ENCODE peak calls at places on chromosomes 1 and 21, in nine cellular contexts. Z is GM23338, B is heart left ventricle, F is astrocyte of the spinal cord, M is AG09309, T is mucosa of descending colon, D is astrocyte of the cerebellum, G is OCI-LY7, R is bronchial epithelial cell. P is an unnamed sample.

GRCh38 chr1:227542153-227543120 is 20.9 kb upstream of the ZNF678 start:
- DNase-seq in G (peak), T (peak), F (peak), B (peak), M (peak), R (peak), D (peak), Z (peak), P (peak)

GRCh38 chr21:35543746-35544145 is 494.6 kb upstream of the RUNX1 start:
- DNase-seq in T (no peak), Z (no peak), F (no peak), R (no peak), B (no peak), D (no peak), M (no peak), G (no peak), P (no peak)

GRCh38 chr1:100387644-100388350 is 35.5 kb downstream of the CDC14A start:
- DNase-seq in Z (no peak), T (no peak), D (no peak), M (no peak), F (peak), B (no peak), G (no peak), R (peak), P (no peak)

GRCh38 chr1:35324486-35324885 is 56.0 kb downstream of the ZMYM4 start:
- DNase-seq in R (peak), G (no peak), D (no peak), B (no peak), Z (no peak), T (no peak), M (no peak), F (peak), P (no peak)

GRCh38 chr1:33902486-33903209 is 38.8 kb downstream of the HMGB4 start:
- DNase-seq in D (no peak), G (peak), B (no peak), F (no peak), R (no peak), T (no peak), Z (no peak), M (peak), P (no peak)

GRCh38 chr1:221180694-221181368 is 301.6 kb downstream of the HLX start:
- DNase-seq in D (no peak), B (no peak), T (no peak), M (no peak), R (no peak), G (no peak), Z (no peak), F (no peak), P (no peak)

GRCh38 chr1:110433803-110434202 is 17.1 kb upstream of the PROK1 start:
- DNase-seq in B (peak), D (no peak), M (no peak), F (peak), Z (peak), T (no peak), R (peak), G (peak), P (no peak)

GRCh38 chr21:37381883-37382585 is 15.5 kb downstream of the DYRK1A start:
- DNase-seq in Z (no peak), M (no peak), T (no peak), G (no peak), R (no peak), D (no peak), B (no peak), F (no peak), P (no peak)

GRCh38 chr1:203597386-203598040 is 29.1 kb upstream of the ATP2B4 start:
- DNase-seq in F (no peak), G (no peak), R (no peak), B (peak), Z (no peak), M (no peak), T (no peak), D (no peak), P (no peak)

GRCh38 chr1:234007684-234008083 is 103.2 kb downstream of the SLC35F3 start:
- DNase-seq in B (no peak), D (no peak), F (no peak), T (no peak), Z (no peak), R (no peak), G (no peak), M (no peak), P (no peak)

GRCh38 chr1:86753700-86754099 is 49.3 kb downstream of the SH3GLB1 start:
- DNase-seq in R (peak), G (peak), M (no peak), F (no peak), B (no peak), T (no peak), D (no peak), Z (peak), P (no peak)

GRCh38 chr1:204041232-204041767 is 31.6 kb upstream of the SOX13 start:
- DNase-seq in D (no peak), M (no peak), G (no peak), F (no peak), R (no peak), T (no peak), Z (no peak), B (peak), P (no peak)

GRCh38 chr1:43908226-43908625 is 25.4 kb upstream of the ARTN start:
- DNase-seq in B (no peak), Z (no peak), G (no peak), M (no peak), R (no peak), T (no peak), F (no peak), D (no peak), P (no peak)

GRCh38 chr1:197096137-197096536 is 29.1 kb upstream of the F13B start:
- DNase-seq in B (no peak), F (no peak), G (no peak), D (no peak), M (no peak), R (peak), T (no peak), Z (no peak), P (no peak)

GRCh38 chr1:228077565-228078330 is 4.8 kb upstream of the ARF1 start:
- DNase-seq in T (no peak), R (no peak), B (no peak), M (no peak), F (no peak), D (no peak), Z (no peak), G (no peak), P (no peak)

GRCh38 chr1:184061396-184062003 is 10.0 kb downstream of the TSEN15 start:
- DNase-seq in B (no peak), Z (peak), T (no peak), G (no peak), R (peak), M (no peak), D (peak), F (peak), P (no peak)

GRCh38 chr1:212917134-212917485 is 33.2 kb upstream of the VASH2 start:
- DNase-seq in B (no peak), G (no peak), T (no peak), F (no peak), M (no peak), R (no peak), D (no peak), Z (no peak), P (no peak)

GRCh38 chr1:69700770-69701169 is 133.0 kb downstream of the LRRC7 start:
- DNase-seq in M (no peak), B (no peak), D (no peak), T (no peak), F (peak), R (peak), Z (peak), G (no peak), P (no peak)

GRCh38 chr1:83998599-83999315 is at the start of gene TTLL7:
- DNase-seq in D (no peak), G (peak), T (peak), B (peak), F (no peak), R (no peak), M (peak), Z (peak), P (peak)

GRCh38 chr1:239951518-239952130 is 140.1 kb upstream of the FMN2 start:
- DNase-seq in T (no peak), B (peak), G (peak), D (peak), F (peak), Z (peak), R (peak), M (peak), P (peak)

GRCh38 chr1:167922023-167922422 is 8.1 kb upstream of the ADCY10 start:
- DNase-seq in F (peak), Z (no peak), T (no peak), R (no peak), G (no peak), D (no peak), B (no peak), M (no peak), P (no peak)

GRCh38 chr1:86259390-86259789 is 102.8 kb upstream of the COL24A1 start:
- DNase-seq in T (no peak), M (peak), B (no peak), F (no peak), Z (no peak), G (no peak), D (no peak), R (peak), P (no peak)

GRCh38 chr1:21607549-21608529 is 61.3 kb downstream of the RAP1GAP start:
- DNase-seq in G (peak), M (no peak), Z (peak), B (peak), R (peak), T (peak), F (peak), D (no peak), P (no peak)

GRCh38 chr1:110476028-110476765 is 25.2 kb downstream of the PROK1 start:
- DNase-seq in D (no peak), M (no peak), Z (no peak), R (peak), F (no peak), G (no peak), B (no peak), T (no peak), P (no peak)

GRCh38 chr1:155858805-155859233 is 548 bp upstream of the SYT11 start:
- DNase-seq in M (peak), T (peak), F (no peak), R (no peak), B (peak), Z (no peak), D (no peak), G (no peak), P (no peak)

GRCh38 chr1:195462646-195463045 is 1145.6 kb downstream of the KCNT2 start:
- DNase-seq in G (no peak), R (peak), Z (no peak), M (no peak), B (no peak), F (peak), T (no peak), D (no peak), P (no peak)

GRCh38 chr1:41416552-41417334 is 55.5 kb downstream of the FOXO6 start:
- DNase-seq in Z (peak), T (peak), D (peak), G (peak), R (peak), F (peak), M (peak), B (peak), P (peak)

GRCh38 chr1:84973493-84974334 is 23.2 kb downstream of the MCOLN2 start:
- DNase-seq in T (no peak), M (no peak), D (no peak), B (no peak), R (no peak), Z (peak), F (no peak), G (peak), P (no peak)

GRCh38 chr1:28195780-28196179 is 19.3 kb upstream of the PTAFR start:
- DNase-seq in M (no peak), Z (peak), F (no peak), R (no peak), G (no peak), T (no peak), B (no peak), D (no peak), P (no peak)

GRCh38 chr1:34213976-34214375 is 37.3 kb downstream of the C1orf94 start:
- DNase-seq in D (no peak), T (no peak), Z (peak), G (no peak), M (no peak), F (no peak), B (no peak), R (no peak), P (no peak)

GRCh38 chr1:203305809-203306088 is 430 bp downstream of the BTG2 start:
- DNase-seq in T (no peak), F (no peak), M (no peak), D (no peak), Z (no peak), R (no peak), B (no peak), G (no peak), P (no peak)

GRCh38 chr21:45110873-45111624 is 36.7 kb downstream of the ADARB1 start:
- DNase-seq in Z (no peak), F (no peak), M (no peak), D (no peak), R (no peak), B (no peak), T (no peak), G (peak), P (no peak)

GRCh38 chr1:62140666-62141065 is 54.0 kb upstream of the L1TD1 start:
- DNase-seq in T (no peak), B (no peak), F (no peak), M (no peak), D (no peak), Z (no peak), G (no peak), R (no peak), P (no peak)

GRCh38 chr1:198903203-198903602 is 264.4 kb downstream of the PTPRC start:
- DNase-seq in M (no peak), R (peak), T (no peak), F (no peak), G (no peak), B (no peak), Z (peak), D (no peak), P (no peak)

GRCh38 chr1:245551536-245551935 is 396.8 kb downstream of the KIF26B start:
- DNase-seq in G (no peak), R (no peak), T (no peak), M (no peak), F (no peak), Z (no peak), D (no peak), B (no peak), P (no peak)

GRCh38 chr1:26155370-26156284 is 3.3 kb upstream of the FAM110D start:
- DNase-seq in F (no peak), D (no peak), Z (peak), T (no peak), R (no peak), B (no peak), M (no peak), G (no peak), P (no peak)

GRCh38 chr21:42455196-42455595 is 40.8 kb downstream of the RSPH1 start:
- DNase-seq in F (no peak), G (peak), T (no peak), R (peak), M (no peak), D (no peak), Z (no peak), B (no peak), P (no peak)

GRCh38 chr1:198520524-198521254 is 19.8 kb downstream of the ATP6V1G3 start:
- DNase-seq in Z (peak), D (no peak), T (no peak), B (no peak), M (no peak), F (no peak), G (no peak), R (peak), P (no peak)

GRCh38 chr1:101440484-101440883 is 203.7 kb downstream of the S1PR1 start:
- DNase-seq in T (no peak), R (no peak), D (no peak), B (no peak), Z (no peak), G (no peak), F (no peak), M (no peak), P (no peak)

GRCh38 chr1:101436100-101436511 is 199.3 kb downstream of the S1PR1 start:
- DNase-seq in F (no peak), R (no peak), D (no peak), Z (no peak), G (peak), T (no peak), M (no peak), B (no peak), P (no peak)

GRCh38 chr1:101438359-101438758 is 201.5 kb downstream of the S1PR1 start:
- DNase-seq in T (no peak), R (peak), M (no peak), D (no peak), F (no peak), G (peak), Z (peak), B (no peak), P (no peak)
- TF ChIP-seq CTCF in T (no peak), R (peak), M (peak), D (no peak), F (peak), G (peak), Z (peak), B (no peak), P (peak)

GRCh38 chr1:54342764-54343687 is 63.2 kb downstream of the SSBP3 start:
- DNase-seq in T (no peak), M (no peak), B (peak), G (no peak), Z (no peak), D (no peak), F (no peak), R (no peak), P (no peak)
- TF ChIP-seq CTCF in T (no peak), M (no peak), B (no peak), G (no peak), Z (peak), D (no peak), F (no peak), R (no peak), P (no peak)

GRCh38 chr1:118871510-118872240 is 116.5 kb downstream of the TBX15 start:
- DNase-seq in T (no peak), R (no peak), G (no peak), M (no peak), D (no peak), Z (no peak), B (no peak), F (no peak), P (no peak)
- TF ChIP-seq CTCF in T (no peak), R (no peak), G (no peak), M (no peak), D (no peak), Z (no peak), B (no peak), F (no peak), P (no peak)

GRCh38 chr1:230978491-230979388 is at the start of the genes ARV1 and TTC13:
- DNase-seq in M (peak), G (peak), B (peak), F (peak), Z (peak), R (peak), D (peak), T (peak), P (peak)
- TF ChIP-seq CTCF in M (peak), G (peak), B (no peak), F (peak), Z (peak), R (peak), D (no peak), T (peak), P (peak)

DNA sequence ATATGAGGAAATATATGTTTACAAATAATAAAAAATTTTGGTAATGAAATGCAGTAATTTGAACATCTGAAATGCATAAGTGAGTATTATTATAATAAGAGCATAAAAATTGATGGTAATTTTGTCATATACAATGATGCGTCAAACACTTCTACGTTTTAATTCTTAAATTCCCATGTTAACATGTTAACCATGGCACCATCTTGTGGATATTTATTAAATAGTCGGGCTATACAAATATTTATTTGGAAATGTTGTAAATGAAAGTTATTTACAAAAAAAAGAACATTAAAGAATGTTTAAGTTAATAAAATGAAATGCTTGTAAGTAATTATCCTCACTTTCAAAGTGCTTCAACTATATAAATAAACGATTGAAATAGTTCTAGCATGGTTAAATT is 57.2 kb upstream of the C1orf185 start:
- DNase-seq in R (peak), F (peak), M (no peak), G (peak), B (no peak), D (no peak), T (no peak), Z (no peak), P (no peak)
- TF ChIP-seq CTCF in R (no peak), F (no peak), M (no peak), G (peak), B (peak), D (no peak), T (no peak), Z (no peak), P (peak)

DNA sequence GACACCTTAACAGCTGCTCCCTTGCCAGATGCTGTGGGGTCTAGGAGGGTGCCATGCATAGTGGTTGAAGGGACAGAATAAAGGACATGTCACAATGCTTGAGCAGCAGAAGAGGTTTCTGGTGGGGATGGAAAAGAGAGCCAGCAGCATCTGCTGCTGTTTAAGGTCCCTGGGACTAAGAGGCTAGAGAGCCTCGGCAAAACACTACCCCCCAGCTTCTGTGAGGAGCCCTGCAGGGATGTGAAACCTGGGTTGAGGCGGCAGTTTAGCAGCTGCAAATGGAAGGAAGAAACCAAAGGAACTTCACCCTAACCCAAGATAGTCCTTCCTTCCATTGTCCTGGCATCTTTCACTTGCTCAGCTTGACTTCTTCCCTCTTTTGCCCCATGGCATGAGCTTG is 39.4 kb downstream of the PLXNA2 start:
- DNase-seq in R (no peak), Z (no peak), M (no peak), D (no peak), G (peak), T (no peak), F (no peak), B (no peak), P (no peak)
- TF ChIP-seq CTCF in R (no peak), Z (peak), M (no peak), D (no peak), G (no peak), T (no peak), F (peak), B (no peak), P (no peak)

GRCh38 chr1:54549181-54549924 is 1.3 kb downstream of the ACOT11 start:
- DNase-seq in R (no peak), D (no peak), Z (no peak), B (peak), M (no peak), G (no peak), F (no peak), T (no peak), P (no peak)

GRCh38 chr1:54546651-54547348 is 1.2 kb upstream of the ACOT11 start:
- DNase-seq in D (no peak), Z (no peak), T (no peak), F (no peak), M (no peak), B (no peak), G (no peak), R (no peak), P (no peak)

GRCh38 chr1:54545916-54546635 is 2.0 kb upstream of the ACOT11 start:
- DNase-seq in G (no peak), M (no peak), D (no peak), B (no peak), R (no peak), Z (no peak), F (no peak), T (no peak), P (no peak)

GRCh38 chr1:54548389-54549044 is 489 bp downstream of the ACOT11 start:
- DNase-seq in Z (no peak), M (no peak), R (no peak), B (peak), D (no peak), G (no peak), T (no peak), F (no peak), P (no peak)

DNA sequence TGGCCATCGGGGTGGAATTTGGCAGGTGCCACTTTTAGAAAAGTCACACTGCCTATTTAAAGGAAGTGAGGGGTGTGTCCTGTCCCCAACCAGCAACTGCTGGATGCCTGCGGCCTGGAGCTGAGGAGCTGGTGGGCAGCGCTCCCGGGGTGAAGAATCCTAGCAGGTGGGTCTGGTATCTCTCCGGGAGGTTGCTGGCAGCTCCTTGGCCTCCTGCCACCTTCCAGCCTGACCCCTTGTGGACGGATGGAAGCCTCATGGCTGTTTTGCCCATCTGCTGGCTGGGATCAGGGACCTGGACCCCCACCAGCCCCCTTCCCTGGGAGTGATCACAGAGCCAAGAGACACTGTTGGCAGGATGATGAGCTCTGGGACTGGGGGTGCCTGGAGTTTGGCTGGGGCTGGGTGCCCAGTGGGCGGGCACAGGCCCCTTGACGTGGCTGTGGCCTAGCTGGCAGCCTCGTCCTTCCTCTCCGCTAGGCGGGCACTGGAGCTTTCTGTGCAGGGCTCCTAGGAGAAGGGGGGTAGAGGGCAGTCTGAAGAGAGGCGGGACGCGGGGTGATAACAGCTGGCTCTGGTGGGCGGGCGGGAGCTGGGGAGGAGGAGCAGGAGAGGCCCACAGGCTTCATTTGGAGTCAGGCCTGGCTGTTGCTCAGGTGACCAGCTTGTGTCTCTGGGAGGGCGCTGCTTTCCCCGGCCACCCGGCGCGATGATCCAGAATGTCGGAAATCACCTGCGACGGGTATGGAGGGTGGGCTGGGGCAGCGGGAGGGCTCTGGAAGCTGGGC is at the start of gene ACOT11:
- DNase-seq in G (no peak), D (no peak), B (peak), R (peak), T (peak), F (peak), Z (peak), M (no peak), P (no peak)
- TF ChIP-seq CTCF in G (no peak), D (peak), B (peak), R (peak), T (no peak), F (peak), Z (peak), M (peak), P (peak)